ENCODE peak calls at places on chromosomes 16 and 17, in five cellular contexts. Z, G, T, I and K are unnamed samples. For H3K4me1, the result is how much of the 10 kb centered on the place peaks cover.

GRCh38 chr17:50431219-50431618 is 5.2 kb downstream of the ACSF2 start:
- DNase-seq in Z (no peak), T (no peak), I (no peak), G (no peak), K (no peak)

GRCh38 chr17:350706-351435 is 1.7 kb downstream of the RPH3AL start:
- DNase-seq in Z (peak), G (peak), I (peak), T (no peak), K (no peak)

GRCh38 chr17:71217769-71218168 is 903.1 kb upstream of the SOX9 start:
- DNase-seq in G (no peak), I (no peak), T (no peak), Z (no peak), K (no peak)

GRCh38 chr17:83173997-83174858 is 94.8 kb downstream of the METRNL start:
- DNase-seq in T (peak), I (peak), Z (peak), G (no peak), K (peak)

GRCh38 chr16:16073884-16074781 is 124.7 kb downstream of the ABCC1 start:
- DNase-seq in T (no peak), Z (peak), I (no peak), G (no peak), K (no peak)

GRCh38 chr16:58118801-58119508 is 10.2 kb downstream of the CFAP20 start:
- DNase-seq in G (no peak), Z (no peak), T (no peak), I (no peak), K (peak)

GRCh38 chr16:57471209-57471608 is 8.7 kb downstream of the POLR2C start:
- DNase-seq in I (no peak), T (no peak), Z (no peak), G (no peak), K (no peak)

GRCh38 chr17:72338304-72338703 is 217.5 kb downstream of the SOX9 start:
- DNase-seq in G (no peak), Z (no peak), I (no peak), T (no peak), K (no peak)

GRCh38 chr17:54085934-54086333 is 263.2 kb downstream of the KIF2B start:
- DNase-seq in G (no peak), Z (no peak), I (no peak), T (no peak), K (no peak)

GRCh38 chr17:19386974-19387920 is at the start of gene MFAP4:
- DNase-seq in G (peak), T (no peak), I (peak), Z (no peak), K (no peak)
- H3K4me3 ChIP-seq in G (peak), T (peak), I (peak), Z (no peak), K (no peak)

GRCh38 chr16:31109622-31110021 is 1.4 kb downstream of the BCKDK start:
- DNase-seq in T (no peak), I (no peak), G (no peak), Z (no peak), K (no peak)
- H3K4me1 ChIP-seq in T (half or more), I (half or more), G (half or more), Z (under half), K (under half)

GRCh38 chr17:4318186-4318585 is 48.3 kb downstream of the UBE2G1 start:
- DNase-seq in I (no peak), Z (no peak), T (no peak), G (no peak), K (no peak)

GRCh38 chr17:4317648-4318047 is 48.8 kb downstream of the UBE2G1 start:
- DNase-seq in G (no peak), Z (no peak), I (no peak), T (no peak), K (no peak)

GRCh38 chr17:4316648-4317047 is 49.8 kb downstream of the UBE2G1 start:
- DNase-seq in T (no peak), I (no peak), Z (no peak), G (no peak), K (no peak)

GRCh38 chr17:4319221-4319620 is 47.3 kb downstream of the UBE2G1 start:
- DNase-seq in G (no peak), I (no peak), T (no peak), Z (no peak), K (no peak)

DNA sequence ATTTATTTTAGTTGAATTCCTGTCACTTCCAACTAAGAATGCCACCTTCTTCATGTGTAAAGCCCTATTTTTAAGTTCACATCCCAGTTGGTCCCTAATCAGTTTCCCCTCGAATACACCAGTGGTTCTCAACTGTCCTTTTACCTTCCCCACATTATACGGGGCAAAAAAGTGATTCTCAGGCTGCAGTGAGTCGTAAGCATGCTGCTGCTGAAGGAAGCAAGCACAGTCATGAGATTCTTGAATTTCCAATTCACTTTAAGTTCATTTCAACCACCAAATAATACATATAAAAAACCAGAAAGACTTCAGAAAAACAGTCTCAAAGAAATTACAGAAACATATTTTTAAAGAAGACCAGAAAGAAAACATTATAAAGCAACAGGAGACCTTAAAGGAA is 47.9 kb downstream of the UBE2G1 start:
- DNase-seq in I (no peak), T (no peak), Z (no peak), G (no peak), K (no peak)
- H3K27ac ChIP-seq in I (peak), T (no peak), Z (no peak), G (peak), K (peak)

GRCh38 chr17:28369684-28370034 is 448 bp downstream of the VTN start:
- DNase-seq in I (no peak), Z (no peak), T (no peak), G (no peak), K (no peak)

GRCh38 chr17:28370744-28371103 is 617 bp upstream of the VTN start:
- DNase-seq in T (no peak), G (no peak), Z (no peak), I (no peak), K (no peak)

GRCh38 chr17:28371245-28372202 is at the start of gene SARM1:
- DNase-seq in I (peak), G (peak), T (peak), Z (peak), K (peak)

GRCh38 chr17:28368915-28369683 is 1.0 kb downstream of the VTN start:
- DNase-seq in G (no peak), I (no peak), T (no peak), Z (no peak), K (no peak)

GRCh38 chr17:28370035-28370743 is at the start of gene VTN:
- DNase-seq in G (peak), I (peak), T (no peak), Z (no peak), K (no peak)
- H3K4me3 ChIP-seq in G (peak), I (peak), T (peak), Z (peak), K (peak)

GRCh38 chr16:25257504-25257955 is at the start of gene ZKSCAN2:
- DNase-seq in G (peak), Z (peak), I (peak), T (peak), K (peak)

GRCh38 chr16:25258856-25259179 is 1.2 kb upstream of the ZKSCAN2 start:
- DNase-seq in T (no peak), I (no peak), G (no peak), Z (no peak), K (no peak)

GRCh38 chr16:25256821-25257503 is 683 bp downstream of the ZKSCAN2 start:
- DNase-seq in Z (no peak), T (no peak), I (peak), G (no peak), K (no peak)

GRCh38 chr16:25257956-25258855 is 561 bp upstream of the ZKSCAN2 start:
- DNase-seq in G (peak), Z (peak), I (peak), T (peak), K (peak)

GRCh38 chr16:25253322-25253721 is 4.3 kb downstream of the ZKSCAN2 start:
- DNase-seq in G (no peak), I (no peak), T (no peak), Z (no peak), K (no peak)
- H3K4me1 ChIP-seq in G (under half), I (under half), T (under half), Z (under half), K (under half)

DNA sequence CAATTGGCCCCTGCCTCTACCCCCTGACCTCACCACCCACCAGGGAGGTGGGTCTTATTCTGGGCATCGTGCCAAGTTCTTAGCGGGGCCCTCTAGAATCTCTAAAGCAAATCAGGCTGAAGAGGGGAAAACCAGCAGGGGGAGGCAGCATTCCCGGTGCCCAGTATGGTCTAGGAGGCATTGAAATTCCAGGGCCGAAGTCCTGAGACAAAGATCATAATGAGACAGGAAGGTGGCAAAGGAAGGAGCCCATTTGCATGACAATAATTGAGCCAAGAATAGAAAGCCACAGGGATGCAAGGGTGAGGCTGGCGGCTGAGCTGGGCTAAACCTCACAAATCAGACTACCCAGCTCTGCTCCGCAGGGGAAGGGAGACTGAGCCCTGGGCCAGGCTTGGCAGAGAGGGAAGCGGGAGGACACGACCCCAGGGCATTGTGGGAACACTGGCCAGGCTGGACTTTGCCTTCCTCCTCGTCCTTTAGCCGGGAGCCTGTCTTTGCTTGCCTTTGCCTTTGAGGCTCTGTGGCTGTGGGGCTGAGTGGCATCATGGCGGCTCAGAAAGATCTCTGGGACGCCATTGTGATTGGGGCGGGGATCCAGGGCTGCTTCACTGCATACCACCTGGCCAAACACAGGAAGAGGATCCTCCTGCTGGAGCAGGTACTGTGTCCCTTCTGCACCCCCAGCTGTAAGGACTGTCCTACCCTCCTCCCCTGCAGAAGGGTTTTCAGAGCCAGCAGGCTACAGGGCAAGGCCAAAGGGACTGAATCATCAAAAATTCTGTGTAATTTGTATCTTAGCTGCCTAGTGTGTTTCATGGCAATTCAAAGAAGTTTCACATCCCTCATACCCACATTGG is at the start of gene PIPOX:
- DNase-seq in T (no peak), G (no peak), I (no peak), Z (peak), K (no peak)
- H3K27ac ChIP-seq in T (no peak), G (peak), I (peak), Z (no peak), K (no peak)

GRCh38 chr17:78344666-78345065 is 15.2 kb downstream of the SOCS3 start:
- DNase-seq in T (no peak), I (no peak), G (no peak), Z (no peak), K (no peak)

GRCh38 chr17:78342438-78343098 is 17.3 kb downstream of the SOCS3 start:
- DNase-seq in G (peak), T (peak), Z (no peak), I (peak), K (no peak)

GRCh38 chr17:78343433-78344201 is 16.3 kb downstream of the SOCS3 start:
- DNase-seq in T (no peak), G (no peak), Z (peak), I (no peak), K (no peak)

GRCh38 chr17:78341559-78342437 is 18.1 kb downstream of the SOCS3 start:
- DNase-seq in G (peak), Z (no peak), T (peak), I (peak), K (no peak)

DNA sequence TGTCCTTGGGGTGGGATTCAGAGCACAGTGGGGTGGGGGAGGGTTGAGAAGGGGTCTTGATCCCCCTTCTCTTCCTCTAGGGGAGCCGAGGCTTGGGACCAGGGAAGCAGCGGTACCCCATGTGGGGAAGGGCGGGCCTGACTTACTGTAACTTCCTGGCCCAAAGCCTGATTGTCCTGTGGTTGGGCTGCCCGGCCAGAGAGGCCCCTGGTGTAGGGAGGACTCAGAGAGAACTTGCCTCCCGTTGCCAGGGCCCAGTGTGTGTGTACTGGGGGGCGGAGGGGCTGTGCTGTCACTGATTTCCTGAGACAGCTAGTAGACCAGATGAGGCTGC is 16.8 kb downstream of the SOCS3 start:
- DNase-seq in T (peak), I (peak), G (peak), Z (peak), K (no peak)
- H3K4me3 ChIP-seq in T (peak), I (peak), G (peak), Z (no peak), K (no peak)

GRCh38 chr17:44074231-44074910 is 3.8 kb downstream of the G6PC3 start:
- DNase-seq in T (no peak), G (no peak), Z (no peak), I (no peak), K (no peak)

GRCh38 chr17:44074911-44075285 is 4.4 kb downstream of the G6PC3 start:
- DNase-seq in T (no peak), I (no peak), G (no peak), Z (no peak), K (no peak)

GRCh38 chr17:44076716-44077594 is 6.4 kb downstream of the G6PC3 start:
- DNase-seq in T (no peak), G (no peak), I (no peak), Z (no peak), K (no peak)

GRCh38 chr17:44077595-44077909 is 7.0 kb downstream of the G6PC3 start:
- DNase-seq in I (no peak), G (no peak), T (no peak), Z (no peak), K (no peak)

GRCh38 chr17:44075598-44076293 is 5.2 kb downstream of the G6PC3 start:
- DNase-seq in Z (no peak), G (no peak), T (no peak), I (no peak), K (no peak)
- H3K4me1 ChIP-seq in Z (under half), G (under half), T (under half), I (under half), K (under half)

DNA sequence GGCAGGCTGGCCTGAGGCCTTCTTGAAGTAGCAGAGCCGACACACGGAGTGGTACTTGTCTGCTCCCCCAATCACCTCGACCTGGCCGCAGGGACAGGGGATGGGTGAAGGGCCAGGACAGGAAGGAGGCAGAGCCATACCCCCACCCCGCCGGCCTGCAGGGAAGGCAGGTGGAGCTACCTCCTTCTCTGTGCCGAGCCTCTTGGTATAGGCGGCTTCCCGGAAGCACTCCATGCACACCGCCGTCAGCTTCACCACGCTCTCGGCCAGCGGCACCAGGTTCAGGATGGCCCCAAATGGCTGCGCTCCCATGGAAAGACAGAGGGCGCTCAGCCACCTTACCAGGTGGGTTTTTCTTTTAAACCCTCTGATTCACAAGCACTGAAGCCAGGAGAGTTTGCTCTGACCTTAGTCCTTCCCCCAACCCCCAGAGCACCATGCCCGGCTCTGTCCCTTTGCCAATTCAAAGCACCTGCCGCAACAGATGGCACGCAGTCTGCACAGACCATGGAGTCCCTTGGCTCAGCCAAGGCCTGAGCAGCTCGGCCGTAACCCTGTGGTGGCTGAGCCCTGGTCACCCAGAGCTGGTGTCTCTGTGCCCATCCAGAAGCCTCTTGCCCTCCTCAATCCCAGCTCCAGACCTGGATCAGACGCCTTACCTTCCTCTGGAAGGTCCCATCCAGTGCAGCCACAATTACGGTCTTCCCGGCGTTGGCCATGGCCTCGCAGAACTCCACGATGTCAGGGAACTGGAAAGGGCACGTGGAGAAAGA is 6.7 kb downstream of the SYNGR2 start:
- DNase-seq in I (peak), G (no peak), Z (no peak), T (no peak), K (no peak)
- H3K27ac ChIP-seq in I (peak), G (peak), Z (peak), T (peak), K (peak)

DNA sequence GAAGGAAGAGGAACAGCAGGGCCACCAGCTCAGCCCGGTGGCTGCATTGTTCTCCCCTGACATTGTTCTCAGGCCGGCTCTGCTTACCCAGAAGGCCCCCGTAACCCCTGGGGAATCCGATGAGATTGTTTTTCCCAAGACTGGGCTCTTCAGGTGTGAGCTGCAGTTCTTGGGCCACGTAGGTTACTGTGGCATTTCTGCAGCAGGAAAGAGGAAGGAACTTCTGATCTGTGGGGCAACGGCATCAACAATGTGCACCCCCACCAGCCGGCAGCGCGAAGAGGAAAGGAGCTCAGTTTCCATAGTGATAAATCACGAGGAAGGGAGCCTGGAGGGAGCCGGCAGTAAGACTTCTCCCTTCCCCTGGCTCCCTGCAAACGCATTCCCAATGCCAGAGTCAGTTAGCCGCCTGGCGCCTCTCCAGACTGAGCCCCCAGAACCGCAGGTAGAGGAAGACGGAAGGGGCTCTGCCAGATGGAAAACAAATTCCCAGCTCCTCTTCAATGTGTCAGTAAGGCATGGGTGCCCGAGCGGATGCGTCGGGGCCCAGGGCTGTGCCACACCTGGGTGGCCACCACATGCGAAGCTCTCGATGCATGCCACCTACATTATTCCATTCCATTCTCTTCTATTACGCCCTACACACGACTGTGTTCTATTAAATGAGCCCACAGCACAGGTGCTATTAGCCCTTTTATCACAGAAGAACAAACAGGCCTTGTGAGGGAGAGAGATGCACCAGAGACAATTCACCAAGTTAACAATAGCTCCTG is 21.5 kb upstream of the PECAM1 start:
- DNase-seq in I (peak), Z (peak), G (peak), T (peak), K (no peak)
- H3K4me3 ChIP-seq in I (peak), Z (no peak), G (peak), T (peak), K (no peak)